ENCODE peak calls at places on chromosome 13, in ten cellular contexts. N is NCI-H1092, G is activated T-helper 1 cell treated with Interleukin-2 at 50 U/mL for 16 hours, S is heart right ventricle, C is iris pigment epithelial cell, A is T follicular helper cell, Q is neural crest cell, E is smooth muscle cell of the brain vasculature, L is SW480, F is NT2/D1. W is an unnamed sample.

GRCh38 chr13:48097793-48098192 is 2.9 kb upstream of the MED4 start:
- DNase-seq in N (no peak), G (no peak), S (no peak), C (no peak), A (no peak), Q (no peak), E (no peak), L (no peak), F (no peak), W (no peak)

GRCh38 chr13:40562975-40563349 is 103.5 kb downstream of the FOXO1 start:
- DNase-seq in N (no peak), G (no peak), S (no peak), C (peak; percentile 44), A (no peak), Q (no peak), E (no peak), L (peak; percentile 82), F (no peak), W (no peak)

GRCh38 chr13:113470073-113470472 is 16.8 kb upstream of the ADPRHL1 start:
- DNase-seq in N (no peak), G (no peak), S (no peak), C (no peak), A (no peak), Q (no peak), E (no peak), L (no peak), F (no peak), W (no peak)

GRCh38 chr13:112931028-112931934 is 37.7 kb upstream of the MCF2L start:
- DNase-seq in N (peak; percentile 77), G (no peak), S (no peak), C (peak; percentile 76), A (no peak), Q (peak; percentile 54), E (peak; percentile 55), L (peak; percentile 86), F (peak; percentile 56), W (no peak)

GRCh38 chr13:59531571-59532091 is 632.1 kb downstream of the DIAPH3 start:
- DNase-seq in N (peak; percentile 42), G (no peak), S (peak; percentile 92), C (peak; percentile 82), A (no peak), Q (no peak), E (peak; percentile 89), L (no peak), F (peak; percentile 35), W (peak; percentile 89)

GRCh38 chr13:111396457-111396856 is 76.0 kb downstream of the TEX29 start:
- DNase-seq in N (no peak), G (no peak), S (no peak), C (no peak), A (no peak), Q (no peak), E (no peak), L (no peak), F (no peak), W (peak; percentile 51)

GRCh38 chr13:38783992-38784875 is 97.4 kb downstream of the FREM2 start:
- DNase-seq in N (no peak), G (no peak), S (no peak), C (no peak), A (no peak), Q (no peak), E (no peak), L (no peak), F (no peak), W (peak; percentile 17)

GRCh38 chr13:108877300-108877699 is 247.9 kb downstream of the MYO16 start:
- DNase-seq in N (no peak), G (no peak), S (no peak), C (peak; percentile 52), A (no peak), Q (no peak), E (no peak), L (no peak), F (no peak), W (no peak)

GRCh38 chr13:61277088-61277487 is 138.6 kb downstream of the PCDH20 start:
- DNase-seq in N (no peak), G (no peak), S (no peak), C (no peak), A (no peak), Q (no peak), E (no peak), L (no peak), F (no peak), W (no peak)

GRCh38 chr13:48896312-48896711 is 79.4 kb upstream of the FNDC3A start:
- DNase-seq in N (no peak), G (no peak), S (no peak), C (peak; percentile 92), A (no peak), Q (no peak), E (no peak), L (peak; percentile 30), F (no peak), W (no peak)

GRCh38 chr13:40191186-40191980 is 475.1 kb downstream of the FOXO1 start:
- DNase-seq in N (no peak), G (no peak), S (no peak), C (peak; percentile 50), A (no peak), Q (no peak), E (no peak), L (no peak), F (no peak), W (no peak)

GRCh38 chr13:90594694-90595093 is 752.8 kb upstream of the MIR17HG start:
- DNase-seq in N (no peak), G (no peak), S (no peak), C (peak; percentile 94), A (no peak), Q (no peak), E (no peak), L (no peak), F (no peak), W (no peak)

W was measured in aorta.